ENCODE peak calls at places on chromosomes 13 and 19, in six cellular contexts. T, D, W, Y, S and H are unnamed samples.

GRCh38 chr13:100887729-100888151 is 213.1 kb upstream of the TMTC4 start:
- DNase-seq in T (no peak), D (no peak), W (no peak), Y (no peak), S (no peak), H (no peak)

GRCh38 chr19:4624733-4625362 is 14.5 kb upstream of the TNFAIP8L1 start:
- DNase-seq in T (no peak), D (no peak), W (no peak), Y (no peak), S (peak), H (no peak)

GRCh38 chr13:72221276-72221962 is 354.4 kb upstream of the DACH1 start:
- DNase-seq in T (no peak), D (no peak), W (no peak), Y (peak), S (no peak), H (no peak)

GRCh38 chr13:112761701-112762689 is 72.2 kb downstream of the ATP11A start:
- DNase-seq in T (no peak), D (no peak), W (no peak), Y (no peak), S (no peak), H (no peak)

GRCh38 chr13:50708461-50708860 is 135.0 kb downstream of the DLEU7 start:
- DNase-seq in T (no peak), D (no peak), W (no peak), Y (no peak), S (peak), H (peak)

GRCh38 chr13:87792878-87793277 is 121.7 kb downstream of the SLITRK5 start:
- DNase-seq in T (no peak), D (no peak), W (no peak), Y (no peak), S (no peak), H (no peak)

GRCh38 chr13:64817721-64818120 is 2412.4 kb downstream of the PCDH9 start:
- DNase-seq in T (no peak), D (no peak), W (no peak), Y (no peak), S (no peak), H (no peak)

GRCh38 chr13:27913116-27913515 is 6.7 kb upstream of the PDX1 start:
- DNase-seq in T (no peak), D (no peak), W (no peak), Y (no peak), S (no peak), H (no peak)

GRCh38 chr13:39249971-39250370 is 211.7 kb downstream of the NHLRC3 start:
- DNase-seq in T (no peak), D (no peak), W (no peak), Y (no peak), S (no peak), H (no peak)

GRCh38 chr19:47598407-47599349 is 10.3 kb upstream of the BICRA start:
- DNase-seq in T (peak), D (no peak), W (no peak), Y (no peak), S (no peak), H (no peak)

GRCh38 chr19:40191836-40192646 is 815 bp downstream of the MAP3K10 start:
- DNase-seq in T (peak), D (no peak), W (peak), Y (peak), S (peak), H (no peak)

GRCh38 chr19:42003506-42004294 is 9.7 kb upstream of the ATP1A3 start:
- DNase-seq in T (no peak), D (no peak), W (no peak), Y (no peak), S (no peak), H (no peak)

GRCh38 chr13:32031815-32032345 is 306 bp downstream of the FRY start:
- DNase-seq in T (no peak), D (no peak), W (no peak), Y (no peak), S (no peak), H (no peak)

GRCh38 chr19:45568732-45569131 is 15.9 kb downstream of the OPA3 start:
- DNase-seq in T (no peak), D (no peak), W (no peak), Y (no peak), S (no peak), H (no peak)

GRCh38 chr19:18006895-18007604 is 920 bp upstream of the ARRDC2 start:
- DNase-seq in T (peak), D (peak), W (peak), Y (peak), S (peak), H (no peak)

GRCh38 chr13:102724923-102725322 is 30.1 kb upstream of the METTL21C start:
- DNase-seq in T (no peak), D (no peak), W (no peak), Y (no peak), S (peak), H (no peak)

GRCh38 chr19:21789761-21790160 is 22.4 kb upstream of the ZNF100 start:
- DNase-seq in T (no peak), D (no peak), W (no peak), Y (no peak), S (no peak), H (no peak)

GRCh38 chr19:35592226-35592625 is 6.3 kb downstream of the PMIS2 start:
- DNase-seq in T (no peak), D (no peak), W (peak), Y (peak), S (peak), H (no peak)

GRCh38 chr19:43731854-43732253 is 16.0 kb downstream of the IRGC start:
- DNase-seq in T (no peak), D (no peak), W (no peak), Y (no peak), S (no peak), H (no peak)

GRCh38 chr13:79802389-79803140 is 321.6 kb downstream of the NDFIP2 start:
- DNase-seq in T (no peak), D (no peak), W (no peak), Y (no peak), S (no peak), H (no peak)

GRCh38 chr13:34172048-34172447 is 354.1 kb downstream of the RFC3 start:
- DNase-seq in T (no peak), D (no peak), W (no peak), Y (no peak), S (no peak), H (no peak)

GRCh38 chr13:95403349-95404140 is 102.3 kb upstream of the ABCC4 start:
- DNase-seq in T (peak), D (no peak), W (peak), Y (no peak), S (no peak), H (no peak)

GRCh38 chr19:2329528-2329927 is 1.0 kb downstream of the SPPL2B start:
- DNase-seq in T (no peak), D (no peak), W (no peak), Y (no peak), S (no peak), H (no peak)

GRCh38 chr19:53772943-53773342 is 51.2 kb downstream of the NLRP12 start:
- DNase-seq in T (peak), D (peak), W (peak), Y (peak), S (peak), H (no peak)

GRCh38 chr19:16016226-16017137 is 59.8 kb upstream of the TPM4 start:
- DNase-seq in T (no peak), D (no peak), W (no peak), Y (no peak), S (no peak), H (no peak)

GRCh38 chr13:98927954-98928927 is 49.6 kb downstream of the DOCK9 start:
- DNase-seq in T (peak), D (no peak), W (no peak), Y (no peak), S (no peak), H (no peak)

GRCh38 chr19:31102674-31103073 is 246.6 kb downstream of the TSHZ3 start:
- DNase-seq in T (no peak), D (no peak), W (no peak), Y (no peak), S (no peak), H (no peak)

GRCh38 chr13:49456156-49456555 is 12.1 kb downstream of the SETDB2 start:
- DNase-seq in T (no peak), D (no peak), W (no peak), Y (no peak), S (no peak), H (no peak)

GRCh38 chr13:42054798-42055499 is 6.5 kb downstream of the DGKH start:
- DNase-seq in T (no peak), D (no peak), W (no peak), Y (no peak), S (no peak), H (no peak)

GRCh38 chr13:94906605-94907004 is 194.3 kb upstream of the SOX21 start:
- DNase-seq in T (no peak), D (no peak), W (no peak), Y (no peak), S (no peak), H (no peak)

GRCh38 chr13:82206241-82206640 is 1676.0 kb downstream of the SLITRK1 start:
- DNase-seq in T (no peak), D (no peak), W (no peak), Y (no peak), S (no peak), H (no peak)

GRCh38 chr19:4582112-4582553 is 22.6 kb upstream of the SEMA6B start:
- DNase-seq in T (no peak), D (no peak), W (no peak), Y (no peak), S (no peak), H (no peak)

GRCh38 chr19:39165857-39166256 is 30.9 kb upstream of the NCCRP1 start:
- DNase-seq in T (no peak), D (no peak), W (no peak), Y (no peak), S (no peak), H (no peak)